ENCODE peak calls at places on chromosomes 4 and X, in five cellular contexts. N is adrenal gland; X is HAP-1; F is CD4-positive, alpha-beta memory T cell; E is dorsolateral prefrontal cortex. M is an unnamed sample.

GRCh38 chrX:39725928-39726619 is 371.7 kb downstream of the BCOR start:
- DNase-seq in N (no peak), X (no peak), F (no peak), E (no peak), M (no peak)

GRCh38 chr4:5788144-5788543 is 77.1 kb downstream of the EVC start:
- DNase-seq in X (no peak), E (no peak), N (no peak), F (no peak), M (no peak)

GRCh38 chr4:98094118-98094517 is 49.2 kb downstream of the STPG2 start:
- DNase-seq in F (no peak), X (no peak), E (no peak), N (no peak), M (no peak)

GRCh38 chr4:5881340-5881739 is 11.5 kb downstream of the CRMP1 start:
- DNase-seq in E (no peak), X (no peak), N (no peak), F (no peak), M (no peak)

GRCh38 chr4:14841801-14842748 is 160.2 kb upstream of the CPEB2 start:
- DNase-seq in E (no peak), X (no peak), N (no peak), F (no peak), M (no peak)

GRCh38 chrX:45788315-45788714 is 587.6 kb upstream of the DIPK2B start:
- DNase-seq in F (no peak), X (no peak), N (no peak), E (no peak), M (no peak)

GRCh38 chr4:8039290-8039689 is 99.6 kb upstream of the AFAP1 start:
- DNase-seq in E (no peak), F (no peak), N (peak), X (peak), M (peak)

GRCh38 chrX:97065973-97066372 is 182.3 kb downstream of the RPA4 start:
- DNase-seq in X (no peak), N (no peak), E (no peak), F (no peak), M (no peak)

GRCh38 chrX:103503163-103503852 is 16.0 kb downstream of the RAB40A start:
- DNase-seq in N (no peak), X (no peak), E (no peak), F (no peak), M (peak)

GRCh38 chr4:176840166-176840565 is 47.4 kb upstream of the VEGFC start:
- DNase-seq in E (no peak), N (no peak), X (no peak), F (no peak), M (no peak)

GRCh38 chr4:16674133-16674532 is 224.3 kb downstream of the LDB2 start:
- DNase-seq in N (no peak), X (no peak), E (no peak), F (no peak), M (no peak)

GRCh38 chr4:30840571-30840970 is 120.4 kb downstream of the PCDH7 start:
- DNase-seq in N (no peak), E (no peak), F (no peak), X (no peak), M (no peak)

GRCh38 chr4:1695913-1696312 is 11.8 kb upstream of the FAM53A start:
- DNase-seq in E (no peak), X (no peak), N (no peak), F (no peak), M (no peak)

GRCh38 chr4:4420421-4420820 is 33.5 kb downstream of the NSG1 start:
- DNase-seq in X (no peak), F (no peak), N (no peak), E (no peak), M (no peak)

GRCh38 chr4:159563257-159563656 is 460.4 kb downstream of the RAPGEF2 start:
- DNase-seq in E (no peak), N (no peak), F (no peak), X (no peak), M (no peak)

GRCh38 chrX:63349307-63349706 is 1.8 kb downstream of the SPIN4 start:
- DNase-seq in N (no peak), E (no peak), X (peak), F (no peak), M (peak)

GRCh38 chrX:123626962-123627361 is 105.9 kb downstream of the THOC2 start:
- DNase-seq in X (no peak), E (no peak), N (no peak), F (no peak), M (peak)

GRCh38 chr4:107757860-107758476 is 37.9 kb upstream of the PAPSS1 start:
- DNase-seq in E (no peak), X (no peak), N (no peak), F (peak), M (peak)

GRCh38 chrX:136220535-136220934 is 30.7 kb downstream of the MAP7D3 start:
- DNase-seq in X (no peak), E (no peak), N (no peak), F (no peak), M (no peak)

GRCh38 chr4:81351653-81352455 is 119.9 kb downstream of the RASGEF1B start:
- DNase-seq in F (peak), E (peak), X (peak), N (peak), M (peak)
- H3K4me3 ChIP-seq in F (no peak), E (no peak), X (no peak), N (no peak), M (no peak)

DNA sequence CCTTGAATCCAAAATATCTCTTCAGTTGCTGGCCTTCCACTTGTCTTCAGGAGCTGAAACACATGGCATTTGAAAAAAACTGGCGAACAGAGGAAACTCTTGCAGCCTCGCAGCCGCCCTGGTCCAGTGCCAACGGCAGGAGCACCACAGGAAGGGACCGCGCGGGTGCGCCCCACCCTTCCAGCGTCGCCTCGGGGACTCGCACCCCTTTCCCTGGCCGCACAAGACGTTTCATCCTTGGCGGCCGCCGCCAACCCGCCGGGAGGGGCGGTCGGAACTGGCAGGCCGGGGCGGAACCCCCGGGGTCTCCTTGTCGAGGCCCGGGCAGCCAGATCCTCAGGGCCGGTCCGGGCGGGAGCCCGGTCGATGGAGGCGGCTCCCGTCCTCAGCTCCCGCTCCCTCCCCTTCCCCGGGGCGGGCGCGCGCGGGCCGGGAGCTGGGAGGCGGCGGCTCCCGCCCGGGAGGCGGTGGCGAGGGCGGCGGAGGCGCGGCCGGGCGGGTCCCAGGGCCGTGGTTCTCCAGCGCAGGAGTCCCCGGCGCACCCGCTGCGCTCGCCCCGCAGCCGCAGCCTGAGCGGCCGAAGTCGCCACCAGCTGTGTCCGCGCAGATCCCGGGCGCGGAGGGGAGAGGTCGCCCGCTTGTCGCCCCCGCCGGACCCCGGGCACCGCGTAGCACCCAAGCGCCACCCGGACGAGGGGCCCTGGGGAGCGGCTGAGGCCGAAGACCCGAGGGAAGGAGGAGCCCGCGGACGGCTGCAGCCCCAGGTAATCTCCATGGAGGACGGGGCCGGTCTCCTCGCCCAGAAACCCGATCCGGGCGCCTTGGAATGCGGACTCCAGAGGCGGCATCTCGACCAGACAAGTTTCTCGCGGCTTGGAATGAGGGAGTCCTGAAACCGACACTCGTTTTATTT is 882 bp upstream of the NDST3 start:
- DNase-seq in E (peak), F (no peak), N (peak), X (peak), M (no peak)
- H3K4me3 ChIP-seq in E (peak), F (no peak), N (no peak), X (peak), M (no peak)

GRCh38 chrX:109936114-109936513 is 66.8 kb upstream of the TMEM164 start:
- DNase-seq in N (no peak), F (no peak), X (no peak), E (no peak), M (no peak)
- H3K4me3 ChIP-seq in N (no peak), F (no peak), X (no peak), E (no peak), M (no peak)

GRCh38 chrX:105822138-105823091 is at the start of gene NRK:
- DNase-seq in F (no peak), X (no peak), E (no peak), N (peak), M (no peak)
- H3K4me3 ChIP-seq in F (no peak), X (no peak), E (no peak), N (no peak), M (no peak)

GRCh38 chr4:3128058-3128457 is 53.6 kb downstream of the HTT start:
- DNase-seq in F (no peak), N (no peak), E (no peak), X (no peak), M (no peak)
- H3K4me3 ChIP-seq in F (no peak), N (no peak), E (no peak), X (no peak), M (no peak)

GRCh38 chr4:113476800-113477199 is 284.7 kb downstream of the CAMK2D start:
- DNase-seq in F (no peak), X (no peak), E (no peak), N (no peak), M (no peak)
- H3K4me3 ChIP-seq in F (no peak), X (no peak), E (no peak), N (no peak), M (no peak)

GRCh38 chr4:13546855-13547562 is 2.7 kb upstream of the NKX3-2 start:
- DNase-seq in E (no peak), N (no peak), X (no peak), F (no peak), M (peak)

GRCh38 chr4:13547563-13548041 is 3.3 kb upstream of the NKX3-2 start:
- DNase-seq in N (no peak), X (peak), F (no peak), E (no peak), M (peak)

GRCh38 chr4:13546374-13546854 is 2.1 kb upstream of the NKX3-2 start:
- DNase-seq in X (no peak), N (no peak), F (no peak), E (no peak), M (no peak)

GRCh38 chr4:13548984-13549546 is 4.8 kb upstream of the NKX3-2 start:
- DNase-seq in E (no peak), N (peak), X (peak), F (peak), M (peak)

DNA sequence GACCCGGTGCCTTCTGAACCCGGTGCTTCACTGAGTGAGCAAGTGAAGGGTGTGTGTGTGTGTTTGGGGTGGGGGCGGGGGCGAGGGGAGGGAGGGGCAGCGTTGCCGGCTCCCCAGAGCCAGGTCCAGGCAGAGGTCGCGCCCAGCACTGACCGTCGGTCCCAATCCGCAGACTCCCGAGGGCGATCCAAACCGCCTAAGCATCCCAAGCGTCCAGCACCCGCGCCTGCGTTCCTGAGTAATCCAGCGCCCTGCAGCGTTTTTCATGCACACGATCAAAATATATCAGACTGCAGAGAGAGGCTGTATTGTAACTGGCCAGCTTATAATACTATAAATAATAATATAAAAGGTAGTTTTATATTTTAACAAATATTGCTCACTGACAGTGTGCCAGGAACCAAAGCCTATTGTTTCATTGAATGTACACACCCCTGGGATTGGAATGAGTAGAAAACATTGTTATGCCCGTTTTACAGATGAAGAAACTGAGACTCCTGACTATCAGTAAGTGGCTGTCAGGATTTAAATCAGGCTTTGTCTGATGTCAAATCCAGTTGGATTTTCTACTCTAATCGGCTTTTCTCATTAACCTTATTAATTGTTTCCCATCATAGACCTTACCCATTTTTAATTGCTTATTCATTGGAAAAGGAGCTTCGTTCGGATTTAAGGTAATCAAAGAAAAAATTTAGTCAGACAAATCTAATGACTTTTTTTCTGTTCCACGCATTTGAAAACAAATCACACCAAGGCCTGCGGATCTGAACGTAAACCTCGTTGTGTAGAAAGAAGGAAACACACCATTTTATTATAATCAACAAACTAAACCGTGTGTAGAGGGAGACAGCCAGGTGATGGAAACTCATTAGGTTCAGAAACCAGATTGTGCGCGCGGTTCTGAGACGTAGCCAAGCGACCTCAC is 4.0 kb upstream of the NKX3-2 start:
- DNase-seq in N (no peak), X (no peak), F (no peak), E (no peak), M (no peak)
- H3K4me3 ChIP-seq in N (no peak), X (no peak), F (no peak), E (no peak), M (peak)